ENCODE peak calls at places on chromosome 1, in four cellular contexts. F is GM23338, A is mammary epithelial cell, R is IMR-90. X is an unnamed sample.

GRCh38 chr1:73034255-73034654 is 751.9 kb upstream of the NEGR1 start:
- DNase-seq in F (peak), A (no peak), R (no peak), X (no peak)

GRCh38 chr1:229271448-229272120 is 673 bp downstream of the RAB4A start:
- DNase-seq in F (peak), A (no peak), R (peak), X (peak)

GRCh38 chr1:54884135-54884586 is 2.8 kb downstream of the DHCR24 start:
- DNase-seq in F (no peak), A (no peak), R (peak), X (no peak)

GRCh38 chr1:90706437-90707362 is 10.4 kb downstream of the BARHL2 start:
- DNase-seq in F (peak), A (peak), R (no peak), X (no peak)

GRCh38 chr1:108316545-108316944 is 72.7 kb upstream of the NBPF4 start:
- DNase-seq in F (peak), A (peak), R (peak), X (no peak)

GRCh38 chr1:91697322-91698260 is 188.4 kb downstream of the TGFBR3 start:
- DNase-seq in F (no peak), A (no peak), R (peak), X (peak)

GRCh38 chr1:17565551-17565971 is 26.1 kb downstream of the ARHGEF10L start:
- DNase-seq in F (peak), A (no peak), R (no peak), X (no peak)

GRCh38 chr1:156310962-156311361 is 11.9 kb upstream of the VHLL start:
- DNase-seq in F (no peak), A (no peak), R (peak), X (no peak)

GRCh38 chr1:204266504-204267034 is 52.8 kb upstream of the GOLT1A start:
- DNase-seq in F (no peak), A (no peak), R (no peak), X (no peak)

GRCh38 chr1:107326823-107327445 is 186.1 kb downstream of the NTNG1 start:
- DNase-seq in F (no peak), A (peak), R (no peak), X (no peak)

GRCh38 chr1:91791691-91792392 is 94.1 kb downstream of the TGFBR3 start:
- DNase-seq in F (no peak), A (no peak), R (no peak), X (peak)

GRCh38 chr1:80375662-80376061 is 1369.1 kb upstream of the ADGRL4 start:
- DNase-seq in F (no peak), A (peak), R (peak), X (no peak)

GRCh38 chr1:3652538-3653285 is 396 bp downstream of the TP73 start:
- DNase-seq in F (peak), A (no peak), R (no peak), X (peak)

GRCh38 chr1:12078938-12079861 is 16.1 kb downstream of the TNFRSF8 start:
- DNase-seq in F (peak), A (no peak), R (peak), X (peak)

DNA sequence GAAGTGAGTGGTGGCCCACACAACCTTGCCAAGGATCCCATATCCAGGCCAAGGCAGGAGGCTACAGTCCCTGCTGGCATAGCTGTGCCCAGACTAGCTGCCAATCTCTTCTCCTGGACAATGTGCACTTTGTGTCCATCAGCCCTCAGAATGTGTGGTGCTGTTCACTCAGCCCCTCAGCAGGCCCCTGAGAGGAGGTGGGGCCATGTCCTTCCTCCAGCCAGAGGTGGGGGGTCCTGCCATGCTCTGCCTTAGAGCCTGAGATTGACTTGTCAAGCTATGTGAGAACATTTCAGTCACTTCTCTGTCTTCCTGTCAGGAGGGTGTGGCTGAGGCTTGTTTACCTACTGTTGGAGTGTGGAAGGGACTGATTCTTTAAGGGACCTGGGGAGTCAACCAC is 1.4 kb downstream of the NCF2 start:
- DNase-seq in F (no peak), A (no peak), R (no peak), X (no peak)
- H3K4me3 ChIP-seq in F (no peak), A (no peak), R (no peak), X (no peak)

GRCh38 chr1:24503870-24504523 is 1.4 kb downstream of the RCAN3 start:
- DNase-seq in F (no peak), A (no peak), R (no peak), X (no peak)
- H3K4me2 ChIP-seq in F (peak), A (peak), R (peak), X (no peak)

GRCh38 chr1:1548591-1548990 is 8.2 kb upstream of the TMEM240 start:
- DNase-seq in F (no peak), A (no peak), R (no peak), X (no peak)
- H2AFZ ChIP-seq in F (no peak), A (no peak), R (no peak), X (no peak)

GRCh38 chr1:8627728-8628127 is 189.7 kb downstream of the RERE start:
- DNase-seq in F (no peak), A (no peak), R (no peak), X (no peak)

GRCh38 chr1:8629241-8630091 is 188.0 kb downstream of the RERE start:
- DNase-seq in F (no peak), A (no peak), R (peak), X (no peak)

GRCh38 chr1:8631163-8631562 is 186.3 kb downstream of the RERE start:
- DNase-seq in F (no peak), A (no peak), R (peak), X (no peak)

GRCh38 chr1:8625480-8625879 is 192.0 kb downstream of the RERE start:
- DNase-seq in F (no peak), A (no peak), R (no peak), X (no peak)

GRCh38 chr1:8625981-8626898 is 191.2 kb downstream of the RERE start:
- DNase-seq in F (no peak), A (peak), R (peak), X (no peak)
- H3K4me3 ChIP-seq in F (no peak), A (no peak), R (no peak), X (no peak)

GRCh38 chr1:19710825-19711611 is 46.3 kb downstream of the HTR6 start:
- DNase-seq in F (no peak), A (no peak), R (no peak), X (no peak)

GRCh38 chr1:19720174-19720573 is 55.5 kb downstream of the HTR6 start:
- DNase-seq in F (no peak), A (no peak), R (no peak), X (no peak)

GRCh38 chr1:19712928-19713327 is 48.3 kb downstream of the HTR6 start:
- DNase-seq in F (no peak), A (no peak), R (no peak), X (no peak)

GRCh38 chr1:19717467-19717866 is 52.8 kb downstream of the HTR6 start:
- DNase-seq in F (no peak), A (no peak), R (no peak), X (no peak)

GRCh38 chr1:19715334-19716203 is 50.9 kb downstream of the HTR6 start:
- DNase-seq in F (peak), A (peak), R (peak), X (peak)
- H3K4me2 ChIP-seq in F (no peak), A (no peak), R (peak), X (no peak)

GRCh38 chr1:59186656-59187055 is 110.2 kb upstream of the FGGY start:
- DNase-seq in F (no peak), A (no peak), R (peak), X (no peak)
- H2AFZ ChIP-seq in F (no peak), A (no peak), R (peak), X (no peak)

DNA sequence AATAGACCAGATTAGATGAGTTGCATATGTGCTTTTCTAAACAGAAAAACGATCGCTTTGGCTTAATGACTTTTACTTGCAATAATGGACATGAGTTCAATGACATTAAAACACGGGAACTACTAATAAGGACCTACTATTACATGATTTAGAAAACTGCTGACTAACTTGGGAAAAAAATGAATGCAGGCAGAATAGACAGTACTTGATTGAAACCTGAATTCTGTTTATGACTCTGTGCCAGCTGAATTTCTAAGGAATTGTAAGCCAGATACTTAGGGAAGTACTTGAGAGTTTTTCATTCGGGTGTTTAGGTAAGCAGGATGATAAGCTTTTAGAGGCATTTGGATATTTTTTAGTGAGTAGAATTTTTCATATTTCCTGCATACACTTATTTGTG is 12.0 kb downstream of the ADGRL2 start:
- DNase-seq in F (no peak), A (no peak), R (peak), X (no peak)
- H3K4me3 ChIP-seq in F (no peak), A (no peak), R (no peak), X (no peak)

GRCh38 chr1:116877369-116877768 is 32.3 kb upstream of the PTGFRN start:
- DNase-seq in F (no peak), A (no peak), R (no peak), X (no peak)

GRCh38 chr1:116880952-116881351 is 28.8 kb upstream of the PTGFRN start:
- DNase-seq in F (no peak), A (no peak), R (no peak), X (no peak)

GRCh38 chr1:116881879-116882520 is 27.7 kb upstream of the PTGFRN start:
- DNase-seq in F (peak), A (peak), R (peak), X (peak)

GRCh38 chr1:116878804-116879477 is 30.8 kb upstream of the PTGFRN start:
- DNase-seq in F (peak), A (peak), R (peak), X (peak)

DNA sequence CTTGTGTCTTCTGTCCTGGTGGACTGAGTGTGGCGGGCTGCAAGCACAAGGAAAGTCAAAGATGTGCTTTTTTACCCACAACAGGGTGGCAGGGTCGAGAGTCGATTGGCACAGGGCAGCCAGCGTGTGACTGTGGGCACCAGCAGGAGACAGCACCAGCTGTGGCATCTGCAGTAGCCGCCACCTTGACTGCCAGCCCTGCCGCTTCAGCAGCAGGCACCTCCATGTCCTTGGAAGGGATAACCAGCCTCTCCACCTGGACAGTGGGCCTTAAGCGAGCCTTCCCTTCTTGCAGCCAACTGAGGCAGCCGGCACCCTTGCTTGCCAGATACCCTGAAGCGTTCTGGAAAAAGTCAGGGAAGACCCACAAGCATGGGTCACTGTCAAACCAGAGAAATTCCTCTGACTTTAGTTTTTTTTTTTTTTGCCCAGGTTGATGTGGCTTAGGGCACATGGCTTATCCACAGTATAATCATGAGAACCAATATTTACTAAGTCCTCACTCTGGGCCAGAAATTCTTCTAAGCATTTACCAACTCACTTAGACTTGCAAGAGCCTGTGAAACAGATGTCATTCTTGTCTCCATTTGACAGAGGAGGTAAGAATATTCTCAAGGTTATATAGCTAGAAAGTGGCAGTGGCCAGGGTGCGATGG is 30.1 kb upstream of the PTGFRN start:
- DNase-seq in F (no peak), A (no peak), R (no peak), X (no peak)
- H3K4me2 ChIP-seq in F (peak), A (peak), R (no peak), X (peak)

DNA sequence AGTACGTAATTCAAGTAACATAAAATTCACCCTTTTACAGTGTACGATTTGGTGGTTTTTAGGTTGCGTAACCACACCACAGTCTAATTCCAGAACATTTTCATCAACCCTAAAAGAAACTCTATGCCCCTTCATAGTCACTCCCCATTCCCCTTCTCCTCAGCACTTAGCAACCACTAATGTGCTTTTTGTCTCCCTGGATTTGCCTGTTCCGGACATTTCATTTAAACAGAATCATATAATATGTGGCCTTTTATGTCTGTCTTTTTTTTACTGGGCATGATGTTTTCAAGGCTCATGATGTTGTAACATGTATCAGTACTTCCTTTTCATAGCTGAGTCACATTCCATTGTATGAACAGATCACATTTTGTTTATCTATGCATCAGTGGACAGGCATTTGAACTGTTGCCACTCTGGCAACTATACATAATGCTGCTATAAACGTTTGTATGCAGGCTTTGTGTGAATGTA is 20.8 kb downstream of the OBSCN start:
- DNase-seq in F (no peak), A (peak), R (peak), X (no peak)
- H2AFZ ChIP-seq in F (no peak), A (peak), R (peak), X (no peak)

GRCh38 chr1:219354962-219355361 is 181.3 kb downstream of the LYPLAL1 start:
- DNase-seq in F (no peak), A (no peak), R (no peak), X (no peak)
- H3K4me3 ChIP-seq in F (no peak), A (no peak), R (no peak), X (no peak)